ENCODE peak calls at places on chromosomes 5 and 9, in five cellular contexts. One of them, this sample, is unnamed.

GRCh38 chr9:93945400-93946337 is 9.5 kb downstream of the BARX1 start:
- DNase-seq in PC-3: no peak
- DNase-seq in mammary epithelial cell: no peak
- DNase-seq in GM23248: peak
- DNase-seq in astrocyte: no peak
- DNase-seq in this sample: no peak

GRCh38 chr5:79560774-79561524 is 47.0 kb upstream of the HOMER1 start:
- DNase-seq in astrocyte: peak
- DNase-seq in GM23248: peak
- DNase-seq in mammary epithelial cell: peak
- DNase-seq in PC-3: no peak
- DNase-seq in this sample: no peak

GRCh38 chr9:99130069-99130468 is 25.2 kb downstream of the TGFBR1 start:
- DNase-seq in PC-3: no peak
- DNase-seq in GM23248: no peak
- DNase-seq in astrocyte: no peak
- DNase-seq in mammary epithelial cell: no peak
- DNase-seq in this sample: no peak

GRCh38 chr5:10227396-10227795 is 22.3 kb downstream of the ATPSCKMT start:
- DNase-seq in astrocyte: peak
- DNase-seq in mammary epithelial cell: no peak
- DNase-seq in PC-3: peak
- DNase-seq in GM23248: peak
- DNase-seq in this sample: no peak

GRCh38 chr5:155728146-155728856 is 598.7 kb upstream of the SGCD start:
- DNase-seq in GM23248: peak
- DNase-seq in astrocyte: peak
- DNase-seq in PC-3: no peak
- DNase-seq in mammary epithelial cell: peak
- DNase-seq in this sample: no peak

GRCh38 chr5:8213701-8214240 is 344.8 kb downstream of the MTRR start:
- DNase-seq in astrocyte: no peak
- DNase-seq in mammary epithelial cell: no peak
- DNase-seq in GM23248: no peak
- DNase-seq in PC-3: no peak
- DNase-seq in this sample: no peak

GRCh38 chr5:169628891-169629290 is 8.2 kb upstream of the DOCK2 start:
- DNase-seq in astrocyte: peak
- DNase-seq in PC-3: no peak
- DNase-seq in GM23248: peak
- DNase-seq in mammary epithelial cell: no peak
- DNase-seq in this sample: no peak

GRCh38 chr5:109650451-109650850 is 39.3 kb upstream of the MAN2A1 start:
- DNase-seq in mammary epithelial cell: no peak
- DNase-seq in astrocyte: no peak
- DNase-seq in GM23248: no peak
- DNase-seq in PC-3: no peak
- DNase-seq in this sample: no peak

GRCh38 chr9:107597743-107598217 is 108.2 kb upstream of the KLF4 start:
- DNase-seq in GM23248: no peak
- DNase-seq in mammary epithelial cell: no peak
- DNase-seq in astrocyte: no peak
- DNase-seq in PC-3: no peak
- DNase-seq in this sample: no peak

GRCh38 chr9:6230037-6230778 is 14.6 kb downstream of the IL33 start:
- DNase-seq in PC-3: peak
- DNase-seq in GM23248: peak
- DNase-seq in mammary epithelial cell: peak
- DNase-seq in astrocyte: no peak
- DNase-seq in this sample: peak

GRCh38 chr5:113293613-113294340 is 141.0 kb downstream of the TSSK1B start:
- DNase-seq in mammary epithelial cell: peak
- DNase-seq in astrocyte: no peak
- DNase-seq in GM23248: peak
- DNase-seq in PC-3: peak
- DNase-seq in this sample: peak

GRCh38 chr5:82939326-82939725 is 137.9 kb downstream of the TMEM167A start:
- DNase-seq in GM23248: no peak
- DNase-seq in PC-3: no peak
- DNase-seq in mammary epithelial cell: no peak
- DNase-seq in astrocyte: no peak
- DNase-seq in this sample: no peak

GRCh38 chr5:68554566-68555279 is 339.2 kb downstream of the PIK3R1 start:
- DNase-seq in astrocyte: peak
- DNase-seq in GM23248: peak
- DNase-seq in PC-3: no peak
- DNase-seq in mammary epithelial cell: no peak
- DNase-seq in this sample: no peak

GRCh38 chr5:89451263-89451662 is 568.3 kb upstream of the MEF2C start:
- DNase-seq in GM23248: no peak
- DNase-seq in astrocyte: no peak
- DNase-seq in mammary epithelial cell: no peak
- DNase-seq in PC-3: no peak
- DNase-seq in this sample: no peak

GRCh38 chr9:127723450-127723849 is 7.6 kb downstream of the TTC16 start:
- DNase-seq in GM23248: peak
- DNase-seq in PC-3: peak
- DNase-seq in mammary epithelial cell: peak
- DNase-seq in astrocyte: peak
- DNase-seq in this sample: no peak

GRCh38 chr9:134381671-134382505 is 55.6 kb downstream of the RXRA start:
- DNase-seq in PC-3: no peak
- DNase-seq in mammary epithelial cell: no peak
- DNase-seq in GM23248: no peak
- DNase-seq in astrocyte: peak
- DNase-seq in this sample: peak

GRCh38 chr5:133520062-133520461 is 92.3 kb downstream of the FSTL4 start:
- DNase-seq in mammary epithelial cell: no peak
- DNase-seq in astrocyte: no peak
- DNase-seq in GM23248: no peak
- DNase-seq in PC-3: no peak
- DNase-seq in this sample: no peak

GRCh38 chr5:54176066-54176835 is 134.1 kb downstream of the ARL15 start:
- DNase-seq in GM23248: no peak
- DNase-seq in astrocyte: no peak
- DNase-seq in PC-3: no peak
- DNase-seq in mammary epithelial cell: no peak
- DNase-seq in this sample: no peak

GRCh38 chr9:129801504-129801903 is 1.5 kb upstream of the TOR1B start:
- DNase-seq in mammary epithelial cell: no peak
- DNase-seq in astrocyte: no peak
- DNase-seq in GM23248: no peak
- DNase-seq in PC-3: no peak
- DNase-seq in this sample: no peak

GRCh38 chr5:149810856-149811255 is 80.7 kb downstream of the PPARGC1B start:
- DNase-seq in GM23248: no peak
- DNase-seq in mammary epithelial cell: no peak
- DNase-seq in PC-3: no peak
- DNase-seq in astrocyte: no peak
- DNase-seq in this sample: no peak

GRCh38 chr5:128216860-128217531 is 133.4 kb downstream of the SLC12A2 start:
- DNase-seq in GM23248: peak
- DNase-seq in PC-3: peak
- DNase-seq in mammary epithelial cell: peak
- DNase-seq in astrocyte: peak
- DNase-seq in this sample: no peak

GRCh38 chr5:69364414-69364813 is 4.9 kb downstream of the AK6 start:
- DNase-seq in mammary epithelial cell: no peak
- DNase-seq in astrocyte: no peak
- DNase-seq in GM23248: peak
- DNase-seq in PC-3: peak
- DNase-seq in this sample: no peak

GRCh38 chr5:114055318-114055788 is 306.5 kb upstream of the KCNN2 start:
- DNase-seq in astrocyte: peak
- DNase-seq in GM23248: peak
- DNase-seq in PC-3: no peak
- DNase-seq in mammary epithelial cell: no peak
- DNase-seq in this sample: peak

GRCh38 chr9:76634356-76635054 is 129.7 kb upstream of the PCA3 start:
- DNase-seq in GM23248: peak
- DNase-seq in astrocyte: peak
- DNase-seq in PC-3: peak
- DNase-seq in mammary epithelial cell: peak
- DNase-seq in this sample: peak

GRCh38 chr5:154375331-154376008 is 70.3 kb upstream of the SAP30L start:
- DNase-seq in PC-3: no peak
- DNase-seq in astrocyte: peak
- DNase-seq in mammary epithelial cell: no peak
- DNase-seq in GM23248: peak
- DNase-seq in this sample: no peak

GRCh38 chr5:129459485-129460120 is 495 bp upstream of the ADAMTS19 start:
- DNase-seq in astrocyte: peak
- DNase-seq in mammary epithelial cell: peak
- DNase-seq in PC-3: no peak
- DNase-seq in GM23248: peak
- DNase-seq in this sample: peak

GRCh38 chr9:69671291-69671903 is 774 bp downstream of the APBA1 start:
- DNase-seq in mammary epithelial cell: no peak
- DNase-seq in GM23248: peak
- DNase-seq in PC-3: no peak
- DNase-seq in astrocyte: no peak
- DNase-seq in this sample: no peak

GRCh38 chr5:134837530-134838181 is 8.1 kb upstream of the C5orf24 start:
- DNase-seq in GM23248: peak
- DNase-seq in mammary epithelial cell: no peak
- DNase-seq in PC-3: no peak
- DNase-seq in astrocyte: peak
- DNase-seq in this sample: peak

GRCh38 chr5:151023047-151023615 is 2.7 kb downstream of the GPX3 start:
- DNase-seq in PC-3: peak
- DNase-seq in astrocyte: peak
- DNase-seq in GM23248: peak
- DNase-seq in mammary epithelial cell: no peak
- DNase-seq in this sample: peak

GRCh38 chr5:29169851-29170250 is 2023.6 kb upstream of the CDH6 start:
- DNase-seq in PC-3: no peak
- DNase-seq in mammary epithelial cell: no peak
- DNase-seq in astrocyte: no peak
- DNase-seq in GM23248: no peak
- DNase-seq in this sample: no peak

GRCh38 chr9:71929223-71929622 is 17.8 kb downstream of the C9orf85 start:
- DNase-seq in PC-3: peak
- DNase-seq in GM23248: peak
- DNase-seq in mammary epithelial cell: peak
- DNase-seq in astrocyte: peak
- DNase-seq in this sample: no peak

GRCh38 chr9:81847181-81847915 is 80.9 kb upstream of the SPATA31D4 start:
- DNase-seq in GM23248: no peak
- DNase-seq in mammary epithelial cell: no peak
- DNase-seq in astrocyte: no peak
- DNase-seq in PC-3: no peak
- DNase-seq in this sample: peak

DNA sequence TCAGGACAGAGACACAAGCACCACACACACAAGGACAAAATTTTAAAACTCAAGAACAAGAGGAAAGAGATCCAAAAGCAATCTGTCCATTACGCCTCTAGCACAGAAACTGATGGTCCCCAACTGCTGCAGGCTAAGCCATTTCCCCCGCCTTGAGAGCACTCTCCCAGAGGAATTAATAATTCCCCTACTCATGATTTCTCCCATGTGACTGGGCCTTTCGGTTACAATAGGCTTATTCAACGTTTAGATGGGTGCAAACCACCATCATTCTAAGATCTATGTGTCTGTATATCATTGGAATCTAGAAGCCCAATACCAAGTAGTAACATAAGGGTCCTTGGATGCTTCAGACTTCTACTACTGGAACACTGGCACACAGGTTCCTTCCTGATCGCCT is 18.8 kb downstream of the BRD8 start:
- DNase-seq in PC-3: no peak
- DNase-seq in astrocyte: no peak
- DNase-seq in GM23248: no peak
- DNase-seq in mammary epithelial cell: no peak
- DNase-seq in this sample: no peak
- H2AFZ ChIP-seq in PC-3: no peak
- H2AFZ ChIP-seq in astrocyte: no peak
- H2AFZ ChIP-seq in GM23248: no peak
- H2AFZ ChIP-seq in mammary epithelial cell: no peak
- H2AFZ ChIP-seq in this sample: no peak

DNA sequence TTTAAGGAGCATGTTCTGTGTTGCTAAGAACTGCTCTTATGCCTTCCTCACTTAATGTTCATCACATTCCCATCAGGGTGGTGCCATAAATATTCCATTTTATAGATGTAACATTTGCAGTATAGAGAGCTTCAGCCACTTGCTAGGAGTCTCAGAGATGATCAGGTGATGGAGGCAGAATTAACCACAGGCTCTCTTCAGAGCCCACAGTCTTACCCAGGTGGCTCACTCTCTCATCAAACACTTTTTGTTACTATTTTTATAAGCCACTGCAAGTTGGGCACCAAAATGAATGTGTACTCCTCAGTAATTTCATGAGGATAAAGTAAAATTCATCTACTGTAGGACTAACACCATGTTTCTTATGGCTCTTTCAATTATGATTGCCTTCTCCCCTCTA is 491.5 kb upstream of the DAP start:
- DNase-seq in mammary epithelial cell: no peak
- DNase-seq in PC-3: no peak
- DNase-seq in GM23248: no peak
- DNase-seq in astrocyte: no peak
- DNase-seq in this sample: no peak
- H2AFZ ChIP-seq in mammary epithelial cell: peak
- H2AFZ ChIP-seq in PC-3: peak
- H2AFZ ChIP-seq in GM23248: no peak
- H2AFZ ChIP-seq in astrocyte: no peak
- H2AFZ ChIP-seq in this sample: no peak

DNA sequence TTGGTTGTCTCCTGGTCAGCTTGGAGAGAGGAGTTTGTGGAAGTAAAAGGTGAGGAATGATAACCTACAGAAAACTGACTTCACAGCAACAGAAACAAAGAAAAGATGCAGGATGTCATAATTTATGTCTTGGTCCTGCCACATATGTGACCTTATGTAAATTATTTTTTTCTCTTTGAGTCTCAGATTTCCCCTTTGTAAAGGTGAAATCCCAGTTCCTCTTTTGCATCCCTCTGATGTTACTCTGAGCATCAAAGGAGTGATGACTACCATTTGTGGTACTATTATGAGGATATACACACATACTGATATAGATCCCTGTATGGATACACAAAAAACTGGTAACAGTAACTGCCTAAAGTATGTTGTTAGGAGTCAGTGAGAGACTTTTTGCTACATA is 1.4 kb upstream of the THG1L start:
- DNase-seq in astrocyte: no peak
- DNase-seq in GM23248: no peak
- DNase-seq in PC-3: no peak
- DNase-seq in mammary epithelial cell: no peak
- DNase-seq in this sample: no peak
- H2AFZ ChIP-seq in astrocyte: no peak
- H2AFZ ChIP-seq in GM23248: no peak
- H2AFZ ChIP-seq in PC-3: no peak
- H2AFZ ChIP-seq in mammary epithelial cell: no peak
- H2AFZ ChIP-seq in this sample: no peak

GRCh38 chr5:123997354-123998215 is 485.6 kb downstream of the CSNK1G3 start:
- DNase-seq in mammary epithelial cell: peak
- DNase-seq in astrocyte: peak
- DNase-seq in GM23248: peak
- DNase-seq in PC-3: peak
- DNase-seq in this sample: no peak

GRCh38 chr5:124000558-124000957 is 488.6 kb downstream of the CSNK1G3 start:
- DNase-seq in astrocyte: no peak
- DNase-seq in PC-3: no peak
- DNase-seq in GM23248: no peak
- DNase-seq in mammary epithelial cell: no peak
- DNase-seq in this sample: no peak

GRCh38 chr5:124001216-124001615 is 489.2 kb downstream of the CSNK1G3 start:
- DNase-seq in GM23248: no peak
- DNase-seq in astrocyte: no peak
- DNase-seq in mammary epithelial cell: no peak
- DNase-seq in PC-3: no peak
- DNase-seq in this sample: no peak
- H2AFZ ChIP-seq in GM23248: no peak
- H2AFZ ChIP-seq in astrocyte: peak
- H2AFZ ChIP-seq in mammary epithelial cell: no peak
- H2AFZ ChIP-seq in PC-3: no peak
- H2AFZ ChIP-seq in this sample: no peak

This sample was measured in endothelial cell of umbilical vein.